ENCODE peak calls at places on chromosome 17, in five cellular contexts. One of them, this sample, is unnamed.

GRCh38 chr17:76405607-76405966 is 21.2 kb downstream of the SPHK1 start:
- DNase-seq in hepatocyte: no peak
- DNase-seq in upper lobe of left lung: no peak
- DNase-seq in PC-9: no peak
- DNase-seq in CD8-positive, alpha-beta T cell: no peak
- DNase-seq in this sample: no peak

GRCh38 chr17:42754782-42755181 is 6.2 kb upstream of the RAMP2 start:
- DNase-seq in hepatocyte: no peak
- DNase-seq in upper lobe of left lung: no peak
- DNase-seq in PC-9: peak; percentile 67
- DNase-seq in CD8-positive, alpha-beta T cell: no peak
- DNase-seq in this sample: no peak

GRCh38 chr17:65297384-65297783 is 160.2 kb downstream of the RGS9 start:
- DNase-seq in hepatocyte: no peak
- DNase-seq in upper lobe of left lung: no peak
- DNase-seq in PC-9: no peak
- DNase-seq in CD8-positive, alpha-beta T cell: no peak
- DNase-seq in this sample: no peak

GRCh38 chr17:1908699-1909309 is 79.0 kb downstream of the RPA1 start:
- DNase-seq in hepatocyte: peak; percentile 83
- DNase-seq in upper lobe of left lung: peak; percentile 40
- DNase-seq in PC-9: peak; percentile 50
- DNase-seq in CD8-positive, alpha-beta T cell: peak; percentile 22
- DNase-seq in this sample: peak; percentile 59

GRCh38 chr17:74892974-74893911 is at the start of gene FADS6:
- DNase-seq in hepatocyte: peak; percentile 61
- DNase-seq in upper lobe of left lung: no peak
- DNase-seq in PC-9: no peak
- DNase-seq in CD8-positive, alpha-beta T cell: no peak
- DNase-seq in this sample: no peak

GRCh38 chr17:59365383-59365981 is 34.0 kb downstream of the YPEL2 start:
- DNase-seq in hepatocyte: peak; percentile 28
- DNase-seq in upper lobe of left lung: no peak
- DNase-seq in PC-9: no peak
- DNase-seq in CD8-positive, alpha-beta T cell: peak; percentile 25
- DNase-seq in this sample: no peak

GRCh38 chr17:12996357-12996756 is 21.5 kb downstream of the ELAC2 start:
- DNase-seq in hepatocyte: no peak
- DNase-seq in upper lobe of left lung: no peak
- DNase-seq in PC-9: no peak
- DNase-seq in CD8-positive, alpha-beta T cell: no peak
- DNase-seq in this sample: no peak

GRCh38 chr17:50881182-50881581 is 15.0 kb upstream of the TOB1 start:
- DNase-seq in hepatocyte: no peak
- DNase-seq in upper lobe of left lung: no peak
- DNase-seq in PC-9: no peak
- DNase-seq in CD8-positive, alpha-beta T cell: no peak
- DNase-seq in this sample: no peak

GRCh38 chr17:6636616-6637457 is 3.7 kb downstream of the KIAA0753 start:
- DNase-seq in hepatocyte: no peak
- DNase-seq in upper lobe of left lung: no peak
- DNase-seq in PC-9: no peak
- DNase-seq in CD8-positive, alpha-beta T cell: no peak
- DNase-seq in this sample: no peak

GRCh38 chr17:57856792-57857620 is 7.2 kb upstream of the MRPS23 start:
- DNase-seq in hepatocyte: no peak
- DNase-seq in upper lobe of left lung: no peak
- DNase-seq in PC-9: no peak
- DNase-seq in CD8-positive, alpha-beta T cell: no peak
- DNase-seq in this sample: no peak

GRCh38 chr17:81000089-81000630 is 8.5 kb downstream of the CHMP6 start:
- DNase-seq in hepatocyte: no peak
- DNase-seq in upper lobe of left lung: no peak
- DNase-seq in PC-9: no peak
- DNase-seq in CD8-positive, alpha-beta T cell: no peak
- DNase-seq in this sample: no peak
- H3K27ac ChIP-seq in hepatocyte: no peak overlapping the region
- H3K27ac ChIP-seq in upper lobe of left lung: no peak overlapping the region
- H3K27ac ChIP-seq in PC-9: no peak overlapping the region
- H3K27ac ChIP-seq in CD8-positive, alpha-beta T cell: no peak overlapping the region
- H3K27ac ChIP-seq in this sample: peak overlapping the region; percentile 63

GRCh38 chr17:40448639-40449261 is 5.5 kb downstream of the IGFBP4 start:
- DNase-seq in hepatocyte: peak; percentile 74
- DNase-seq in upper lobe of left lung: peak; percentile 94
- DNase-seq in PC-9: no peak
- DNase-seq in CD8-positive, alpha-beta T cell: no peak
- DNase-seq in this sample: peak; percentile 89
- H3K4me3 ChIP-seq in hepatocyte: no peak overlapping the region
- H3K4me3 ChIP-seq in upper lobe of left lung: peak overlapping the region; percentile 71
- H3K4me3 ChIP-seq in PC-9: no peak overlapping the region
- H3K4me3 ChIP-seq in CD8-positive, alpha-beta T cell: no peak overlapping the region
- H3K4me3 ChIP-seq in this sample: no peak overlapping the region

GRCh38 chr17:35003778-35004177 is 23.5 kb downstream of the LIG3 start:
- DNase-seq in hepatocyte: no peak
- DNase-seq in upper lobe of left lung: no peak
- DNase-seq in PC-9: no peak
- DNase-seq in CD8-positive, alpha-beta T cell: no peak
- DNase-seq in this sample: no peak
- H3K36me3 ChIP-seq in hepatocyte: no peaks in the 10 kb centered on the region
- H3K36me3 ChIP-seq in upper lobe of left lung: peaks cover 16% of the 10 kb centered on the region
- H3K36me3 ChIP-seq in PC-9: no peaks in the 10 kb centered on the region
- H3K36me3 ChIP-seq in CD8-positive, alpha-beta T cell: peaks cover 12% of the 10 kb centered on the region
- H3K36me3 ChIP-seq in this sample: no peaks in the 10 kb centered on the region

GRCh38 chr17:16353702-16354174 is 469 bp upstream of the CENPV start:
- DNase-seq in hepatocyte: no peak
- DNase-seq in upper lobe of left lung: no peak
- DNase-seq in PC-9: no peak
- DNase-seq in CD8-positive, alpha-beta T cell: no peak
- DNase-seq in this sample: no peak
- H3K27ac ChIP-seq in hepatocyte: peak overlapping the region; percentile 76
- H3K27ac ChIP-seq in upper lobe of left lung: peak overlapping the region; percentile 75
- H3K27ac ChIP-seq in PC-9: no peak overlapping the region
- H3K27ac ChIP-seq in CD8-positive, alpha-beta T cell: peak overlapping the region; percentile 47
- H3K27ac ChIP-seq in this sample: no peak overlapping the region

GRCh38 chr17:47674503-47674902 is 19.5 kb upstream of the TBKBP1 start:
- DNase-seq in hepatocyte: no peak
- DNase-seq in upper lobe of left lung: no peak
- DNase-seq in PC-9: no peak
- DNase-seq in CD8-positive, alpha-beta T cell: no peak
- DNase-seq in this sample: no peak

GRCh38 chr17:47663997-47664941 is 14.6 kb downstream of the KPNB1 start:
- DNase-seq in hepatocyte: peak; percentile 74
- DNase-seq in upper lobe of left lung: peak; percentile 46
- DNase-seq in PC-9: peak; percentile 50
- DNase-seq in CD8-positive, alpha-beta T cell: peak; percentile 62
- DNase-seq in this sample: peak; percentile 67

GRCh38 chr17:47670064-47670463 is 20.3 kb downstream of the KPNB1 start:
- DNase-seq in hepatocyte: no peak
- DNase-seq in upper lobe of left lung: no peak
- DNase-seq in PC-9: no peak
- DNase-seq in CD8-positive, alpha-beta T cell: no peak
- DNase-seq in this sample: no peak

GRCh38 chr17:47665655-47666054 is 15.9 kb downstream of the KPNB1 start:
- DNase-seq in hepatocyte: no peak
- DNase-seq in upper lobe of left lung: no peak
- DNase-seq in PC-9: no peak
- DNase-seq in CD8-positive, alpha-beta T cell: no peak
- DNase-seq in this sample: no peak

GRCh38 chr17:47669060-47669459 is 19.3 kb downstream of the KPNB1 start:
- DNase-seq in hepatocyte: no peak
- DNase-seq in upper lobe of left lung: peak; percentile 23
- DNase-seq in PC-9: no peak
- DNase-seq in CD8-positive, alpha-beta T cell: no peak
- DNase-seq in this sample: no peak
- H3K4me3 ChIP-seq in hepatocyte: no peak overlapping the region
- H3K4me3 ChIP-seq in upper lobe of left lung: no peak overlapping the region
- H3K4me3 ChIP-seq in PC-9: no peak overlapping the region
- H3K4me3 ChIP-seq in CD8-positive, alpha-beta T cell: no peak overlapping the region
- H3K4me3 ChIP-seq in this sample: no peak overlapping the region

GRCh38 chr17:63783522-63783921 is 9.6 kb downstream of the DDX42 start:
- DNase-seq in hepatocyte: no peak
- DNase-seq in upper lobe of left lung: no peak
- DNase-seq in PC-9: no peak
- DNase-seq in CD8-positive, alpha-beta T cell: no peak
- DNase-seq in this sample: no peak

GRCh38 chr17:63790057-63790456 is 16.1 kb downstream of the DDX42 start:
- DNase-seq in hepatocyte: no peak
- DNase-seq in upper lobe of left lung: no peak
- DNase-seq in PC-9: no peak
- DNase-seq in CD8-positive, alpha-beta T cell: no peak
- DNase-seq in this sample: no peak

GRCh38 chr17:63786117-63786516 is 12.1 kb downstream of the DDX42 start:
- DNase-seq in hepatocyte: no peak
- DNase-seq in upper lobe of left lung: no peak
- DNase-seq in PC-9: no peak
- DNase-seq in CD8-positive, alpha-beta T cell: no peak
- DNase-seq in this sample: no peak

GRCh38 chr17:63786961-63787711 is 13.2 kb downstream of the DDX42 start:
- DNase-seq in hepatocyte: no peak
- DNase-seq in upper lobe of left lung: no peak
- DNase-seq in PC-9: peak; percentile 85
- DNase-seq in CD8-positive, alpha-beta T cell: no peak
- DNase-seq in this sample: no peak

GRCh38 chr17:63785556-63785955 is 11.6 kb downstream of the DDX42 start:
- DNase-seq in hepatocyte: no peak
- DNase-seq in upper lobe of left lung: no peak
- DNase-seq in PC-9: peak; percentile 66
- DNase-seq in CD8-positive, alpha-beta T cell: no peak
- DNase-seq in this sample: no peak
- H3K36me3 ChIP-seq in hepatocyte: peaks cover 6% of the 10 kb centered on the region
- H3K36me3 ChIP-seq in upper lobe of left lung: peaks cover 33% of the 10 kb centered on the region
- H3K36me3 ChIP-seq in PC-9: peaks cover 42% of the 10 kb centered on the region
- H3K36me3 ChIP-seq in CD8-positive, alpha-beta T cell: peaks cover 16% of the 10 kb centered on the region
- H3K36me3 ChIP-seq in this sample: no peaks in the 10 kb centered on the region

This sample was measured in colonic mucosa.